ENCODE peak calls at places on chromosomes 5 and 9, in six cellular contexts. S is hepatocyte, N is Peyer's patch, T is heart left ventricle, U is GM12878, J is A549. D is an unnamed sample.

GRCh38 chr5:6722015-6722414 is 8.8 kb downstream of the TENT4A start:
- DNase-seq in J (no peak), U (no peak), S (no peak), T (no peak), N (peak; percentile 39), D (no peak)

GRCh38 chr9:37528652-37529072 is 42.9 kb downstream of the POLR1E start:
- DNase-seq in N (no peak), U (no peak), S (no peak), T (no peak), J (no peak), D (no peak)

GRCh38 chr9:1219284-1219683 is 169.1 kb downstream of the DMRT2 start:
- DNase-seq in N (no peak), S (no peak), T (no peak), U (no peak), J (no peak), D (no peak)

GRCh38 chr9:98010450-98010849 is 27.3 kb downstream of the ANP32B start:
- DNase-seq in S (peak; percentile 56), T (no peak), J (no peak), U (no peak), N (no peak), D (no peak)

GRCh38 chr9:129489838-129490582 is 130.9 kb downstream of the C9orf50 start:
- DNase-seq in N (no peak), J (no peak), S (no peak), T (no peak), U (no peak), D (no peak)

GRCh38 chr5:640461-641330 is 28.6 kb downstream of the CEP72 start:
- DNase-seq in T (no peak), J (no peak), S (no peak), N (peak; percentile 22), U (no peak), D (no peak)

GRCh38 chr5:145236127-145236526 is 599.0 kb downstream of the PRELID2 start:
- DNase-seq in S (no peak), U (no peak), N (no peak), J (no peak), T (no peak), D (no peak)

GRCh38 chr9:94649100-94649855 is 10.0 kb upstream of the FBP1 start:
- DNase-seq in T (no peak), U (no peak), J (peak; percentile 11), S (no peak), N (no peak), D (no peak)

GRCh38 chr9:118674942-118675341 is 694.3 kb downstream of the BRINP1 start:
- DNase-seq in T (no peak), J (no peak), U (no peak), N (no peak), S (no peak), D (no peak)

GRCh38 chr9:120405134-120405533 is 174.8 kb downstream of the CDK5RAP2 start:
- DNase-seq in S (no peak), N (no peak), J (no peak), T (no peak), U (no peak), D (no peak)

GRCh38 chr5:44331471-44332079 is 57.6 kb downstream of the FGF10 start:
- DNase-seq in S (no peak), N (no peak), T (no peak), J (no peak), U (no peak), D (no peak)

GRCh38 chr5:65121880-65122436 is 353.2 kb downstream of the CWC27 start:
- DNase-seq in N (no peak), U (no peak), T (no peak), J (no peak), S (no peak), D (no peak)

GRCh38 chr9:115976726-115977125 is 176.9 kb upstream of the PAPPA start:
- DNase-seq in U (no peak), N (no peak), S (no peak), J (no peak), T (no peak), D (no peak)

GRCh38 chr5:32193591-32193990 is 19.5 kb upstream of the GOLPH3 start:
- DNase-seq in S (peak; percentile 62), U (no peak), T (peak; percentile 93), N (peak; percentile 74), J (no peak), D (peak; percentile 73)

GRCh38 chr5:157524887-157525286 is 50.7 kb downstream of the ADAM19 start:
- DNase-seq in U (no peak), T (no peak), J (no peak), S (no peak), N (no peak), D (no peak)

GRCh38 chr5:126395198-126395597 is 28.0 kb upstream of the GRAMD2B start:
- DNase-seq in T (no peak), U (no peak), N (no peak), J (no peak), S (no peak), D (no peak)

GRCh38 chr5:87113848-87114247 is 153.8 kb upstream of the RASA1 start:
- DNase-seq in N (no peak), S (no peak), T (no peak), U (no peak), J (no peak), D (no peak)

GRCh38 chr5:1888541-1889251 is 6.0 kb upstream of the IRX4 start:
- DNase-seq in S (no peak), J (no peak), U (no peak), N (no peak), T (peak; percentile 7), D (no peak)

GRCh38 chr5:135877570-135878155 is 18.0 kb downstream of the IL9 start:
- DNase-seq in S (no peak), N (no peak), U (no peak), T (no peak), J (no peak), D (no peak)

GRCh38 chr9:17130285-17130684 is 4.6 kb upstream of the CNTLN start:
- DNase-seq in J (no peak), T (no peak), N (no peak), S (no peak), U (no peak), D (no peak)

GRCh38 chr5:37724395-37725125 is 115.3 kb downstream of the GDNF start:
- DNase-seq in N (no peak), U (no peak), J (no peak), S (no peak), T (no peak), D (no peak)

GRCh38 chr5:65970481-65971367 is 44.3 kb downstream of the ERBIN start:
- DNase-seq in U (no peak), J (no peak), N (no peak), T (no peak), S (no peak), D (no peak)

GRCh38 chr5:72848474-72849428 is 32.3 kb downstream of the TNPO1 start:
- DNase-seq in U (peak; percentile 40), N (peak; percentile 71), T (peak; percentile 68), S (peak; percentile 73), J (peak; percentile 30), D (peak; percentile 82)

GRCh38 chr5:82312373-82312856 is 34.3 kb upstream of the RPS23 start:
- DNase-seq in N (peak; percentile 58), S (peak; percentile 85), U (no peak), J (peak; percentile 40), T (peak; percentile 54), D (peak; percentile 46)

GRCh38 chr9:38423939-38424843 is at the start of gene IGFBPL1:
- DNase-seq in U (no peak), N (peak; percentile 56), J (peak; percentile 79), S (peak; percentile 58), T (no peak), D (no peak)

GRCh38 chr9:4923580-4924544 is 61.2 kb upstream of the JAK2 start:
- DNase-seq in N (no peak), J (peak; percentile 32), U (no peak), T (no peak), S (peak; percentile 10), D (no peak)

GRCh38 chr9:116219686-116220085 is 66.1 kb downstream of the PAPPA start:
- DNase-seq in T (peak; percentile 27), N (no peak), U (no peak), S (no peak), J (no peak), D (no peak)

GRCh38 chr9:70924380-70924779 is 197.0 kb downstream of the TRPM3 start:
- DNase-seq in N (no peak), J (no peak), T (no peak), U (no peak), S (no peak), D (no peak)
- H3K27ac ChIP-seq in N (no peak overlapping the region), J (no peak overlapping the region), T (no peak overlapping the region), U (no peak overlapping the region), S (no peak overlapping the region), D (no peak overlapping the region)

GRCh38 chr5:133995903-133996563 is 8.7 kb downstream of the VDAC1 start:
- DNase-seq in T (no peak), S (no peak), N (no peak), J (no peak), U (no peak), D (peak; percentile 55)

GRCh38 chr5:133994990-133995333 is 9.8 kb downstream of the VDAC1 start:
- DNase-seq in T (no peak), S (no peak), J (no peak), U (no peak), N (no peak), D (no peak)

GRCh38 chr5:133998807-133999206 is 6.0 kb downstream of the VDAC1 start:
- DNase-seq in S (no peak), U (no peak), J (no peak), T (no peak), N (no peak), D (no peak)

GRCh38 chr5:133995341-133995740 is 9.4 kb downstream of the VDAC1 start:
- DNase-seq in T (no peak), S (peak; percentile 53), N (no peak), J (no peak), U (no peak), D (no peak)

GRCh38 chr5:133996683-133997252 is 8.0 kb downstream of the VDAC1 start:
- DNase-seq in U (no peak), J (no peak), T (no peak), N (no peak), S (no peak), D (no peak)
- H3K4me1 ChIP-seq in U (peaks cover 25% of the 10 kb centered on the region), J (peaks cover 85% of the 10 kb centered on the region), T (peaks cover 99% of the 10 kb centered on the region), N (peaks cover 13% of the 10 kb centered on the region), S (peaks cover 60% of the 10 kb centered on the region), D (peaks cover 100% of the 10 kb centered on the region)

GRCh38 chr9:99433555-99433954 is 211.5 kb downstream of the SEC61B start:
- DNase-seq in T (peak; percentile 71), J (peak; percentile 63), N (no peak), S (peak; percentile 78), U (peak; percentile 49), D (peak; percentile 55)
- H3K27ac ChIP-seq in T (no peak overlapping the region), J (peak overlapping the region; percentile 52), N (no peak overlapping the region), S (peak overlapping the region; percentile 76), U (peak overlapping the region; percentile 35), D (peak overlapping the region; percentile 23)

GRCh38 chr5:59416441-59416840 is 477.1 kb downstream of the PDE4D start:
- DNase-seq in T (no peak), J (peak; percentile 9), S (no peak), N (no peak), U (no peak), D (no peak)

GRCh38 chr5:59418766-59419165 is 474.8 kb downstream of the PDE4D start:
- DNase-seq in U (no peak), S (peak; percentile 46), N (no peak), J (no peak), T (no peak), D (no peak)

GRCh38 chr5:59424515-59424914 is 469.0 kb downstream of the PDE4D start:
- DNase-seq in J (no peak), U (no peak), N (no peak), T (no peak), S (no peak), D (no peak)

GRCh38 chr5:59423021-59423420 is 470.5 kb downstream of the PDE4D start:
- DNase-seq in J (no peak), T (no peak), N (no peak), U (no peak), S (no peak), D (no peak)

GRCh38 chr5:59422026-59422941 is 471.2 kb downstream of the PDE4D start:
- DNase-seq in N (no peak), S (peak; percentile 42), T (no peak), U (no peak), J (no peak), D (no peak)
- H3K4me1 ChIP-seq in N (no peaks in the 10 kb centered on the region), S (peaks cover 12% of the 10 kb centered on the region), T (no peaks in the 10 kb centered on the region), U (no peaks in the 10 kb centered on the region), J (peaks cover 55% of the 10 kb centered on the region), D (peaks cover 23% of the 10 kb centered on the region)

D was measured in psoas muscle.